ENCODE peak calls at places on chromosome 5, in eight cellular contexts. U is pancreas, J is mucosa of descending colon, S is SK-N-SH, A is tibial nerve, T is astrocyte of the spinal cord, N is cardiac muscle cell, L is hepatocyte. I is an unnamed sample.

GRCh38 chr5:41629897-41630296 is 119.5 kb upstream of the PLCXD3 start:
- DNase-seq in U (no peak), J (no peak), S (peak), A (no peak), T (no peak), N (no peak), L (no peak), I (no peak)

GRCh38 chr5:69078921-69079537 is 14.8 kb upstream of the SLC30A5 start:
- DNase-seq in U (no peak), J (no peak), S (no peak), A (no peak), T (no peak), N (no peak), L (peak), I (no peak)

GRCh38 chr5:140381351-140381750 is 20.3 kb upstream of the ANKHD1 start:
- DNase-seq in U (no peak), J (no peak), S (no peak), A (no peak), T (no peak), N (no peak), L (no peak), I (no peak)

GRCh38 chr5:60779431-60779830 is 64.6 kb downstream of the ELOVL7 start:
- DNase-seq in U (peak), J (no peak), S (no peak), A (no peak), T (peak), N (no peak), L (no peak), I (no peak)

GRCh38 chr5:6979061-6979460 is 265.8 kb downstream of the TENT4A start:
- DNase-seq in U (no peak), J (no peak), S (no peak), A (no peak), T (no peak), N (no peak), L (no peak), I (no peak)

GRCh38 chr5:139162448-139162847 is 35.7 kb downstream of the SIL1 start:
- DNase-seq in U (no peak), J (no peak), S (no peak), A (no peak), T (no peak), N (no peak), L (no peak), I (no peak)

GRCh38 chr5:108143581-108143980 is 238.3 kb downstream of the FBXL17 start:
- DNase-seq in U (no peak), J (no peak), S (no peak), A (no peak), T (peak), N (peak), L (no peak), I (no peak)

GRCh38 chr5:144004146-144004545 is 166.3 kb downstream of the YIPF5 start:
- DNase-seq in U (no peak), J (no peak), S (no peak), A (no peak), T (peak), N (no peak), L (no peak), I (no peak)

GRCh38 chr5:142716963-142717362 is 31.1 kb upstream of the FGF1 start:
- DNase-seq in U (no peak), J (peak), S (peak), A (peak), T (peak), N (peak), L (peak), I (no peak)

GRCh38 chr5:77394064-77394716 is 97.9 kb downstream of the WDR41 start:
- DNase-seq in U (no peak), J (no peak), S (no peak), A (no peak), T (no peak), N (no peak), L (peak), I (no peak)

GRCh38 chr5:131710391-131710790 is 75.4 kb upstream of the RAPGEF6 start:
- DNase-seq in U (no peak), J (no peak), S (no peak), A (no peak), T (no peak), N (no peak), L (no peak), I (no peak)

GRCh38 chr5:140125637-140126036 is at the start of gene IGIP:
- DNase-seq in U (no peak), J (no peak), S (no peak), A (no peak), T (no peak), N (no peak), L (no peak), I (no peak)

GRCh38 chr5:68924490-68925145 is 169.2 kb upstream of the SLC30A5 start:
- DNase-seq in U (no peak), J (no peak), S (no peak), A (peak), T (peak), N (peak), L (no peak), I (no peak)

GRCh38 chr5:167167191-167167590 is 1124.3 kb upstream of the WWC1 start:
- DNase-seq in U (no peak), J (no peak), S (no peak), A (no peak), T (no peak), N (no peak), L (no peak), I (no peak)

GRCh38 chr5:174324680-174325079 is 279.2 kb downstream of the NSG2 start:
- DNase-seq in U (no peak), J (no peak), S (no peak), A (no peak), T (no peak), N (peak), L (no peak), I (no peak)

GRCh38 chr5:115815693-115816225 is 700 bp downstream of the CDO1 start:
- DNase-seq in U (peak), J (no peak), S (peak), A (peak), T (peak), N (peak), L (peak), I (no peak)
- H3K4me3 ChIP-seq in U (peak), J (no peak), S (peak), A (peak), T (peak), N (peak), L (peak), I (peak)

DNA sequence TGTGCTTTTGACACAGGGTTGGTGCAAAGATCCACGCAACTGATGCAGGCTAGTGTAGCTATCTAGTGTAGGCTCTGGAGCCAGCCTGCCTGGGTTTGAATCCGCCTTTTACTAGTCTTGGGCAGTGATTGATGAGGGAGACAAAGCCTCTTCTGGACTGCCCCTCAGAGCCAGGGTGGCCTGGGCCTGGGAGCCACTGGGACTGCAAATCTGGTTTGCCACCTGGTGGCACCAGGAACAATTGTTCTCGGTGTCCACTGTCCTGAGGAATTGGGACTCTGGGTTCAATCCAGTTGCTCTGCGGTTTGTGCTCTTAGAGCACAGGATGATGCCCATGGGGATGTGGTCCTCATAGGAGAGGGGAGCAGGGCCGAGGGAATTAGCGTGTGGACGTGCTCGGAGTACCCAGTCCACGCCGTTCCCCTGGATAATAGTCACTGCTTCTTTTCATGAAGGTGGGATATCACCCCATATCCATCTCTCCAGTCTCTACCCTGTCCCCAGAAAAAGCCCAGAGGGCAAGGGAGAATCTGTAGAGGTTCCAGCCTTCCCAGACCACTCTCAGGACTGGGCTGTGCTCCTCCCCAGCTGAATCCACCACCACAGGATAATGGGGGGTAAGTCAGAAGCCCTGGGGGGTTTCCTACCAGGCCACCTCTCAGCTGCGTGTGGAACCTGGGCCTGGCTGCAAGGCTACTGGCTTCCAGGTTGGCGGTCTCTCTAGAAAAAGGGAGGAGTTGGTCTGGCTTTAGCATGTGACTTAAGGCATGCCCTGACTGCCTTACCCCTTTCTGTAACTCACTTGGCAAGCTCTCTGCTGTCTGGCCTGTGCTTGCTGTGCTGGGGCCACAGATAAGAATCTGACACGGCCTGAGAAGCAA is 1.9 kb downstream of the B4GALT7 start:
- DNase-seq in U (peak), J (no peak), S (no peak), A (no peak), T (no peak), N (no peak), L (no peak), I (no peak)
- TF ChIP-seq CTCF in U (no peak), J (no peak), S (no peak), A (no peak), T (no peak), N (no peak), L (no peak), I (no peak)

DNA sequence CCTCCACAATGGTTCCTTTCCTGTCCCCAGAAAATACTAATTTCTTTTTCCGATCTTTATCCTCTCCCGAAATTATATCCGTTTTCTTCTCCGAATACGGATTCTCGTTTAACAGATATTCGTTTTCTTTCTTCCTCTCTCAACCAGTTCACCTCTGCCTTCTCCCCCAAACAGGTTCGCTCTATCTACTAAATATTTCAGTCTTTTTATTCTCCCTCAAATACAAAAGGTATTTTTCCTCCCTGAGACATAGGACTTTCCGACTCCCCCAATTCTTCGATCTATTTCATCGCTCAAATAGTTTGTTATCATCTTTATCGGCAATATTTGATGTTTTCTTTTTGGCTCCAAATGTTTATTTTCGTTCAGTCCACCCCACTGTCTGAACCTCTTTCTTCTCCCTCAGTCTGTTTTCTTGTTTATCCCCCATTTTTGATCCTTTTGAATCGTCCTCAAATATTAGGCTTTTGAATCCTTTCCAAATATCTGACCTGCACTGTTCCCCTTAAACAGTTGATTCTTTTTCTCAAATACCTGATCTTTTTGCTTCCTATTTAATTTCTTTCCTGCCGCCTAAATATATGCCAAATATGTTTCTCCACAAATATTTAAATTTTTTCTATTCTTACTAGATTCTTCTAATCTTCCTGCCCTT is 4.4 kb downstream of the PITX1 start:
- DNase-seq in U (no peak), J (no peak), S (no peak), A (no peak), T (peak), N (no peak), L (no peak), I (no peak)
- H3K4me3 ChIP-seq in U (no peak), J (no peak), S (no peak), A (no peak), T (no peak), N (no peak), L (no peak), I (no peak)

DNA sequence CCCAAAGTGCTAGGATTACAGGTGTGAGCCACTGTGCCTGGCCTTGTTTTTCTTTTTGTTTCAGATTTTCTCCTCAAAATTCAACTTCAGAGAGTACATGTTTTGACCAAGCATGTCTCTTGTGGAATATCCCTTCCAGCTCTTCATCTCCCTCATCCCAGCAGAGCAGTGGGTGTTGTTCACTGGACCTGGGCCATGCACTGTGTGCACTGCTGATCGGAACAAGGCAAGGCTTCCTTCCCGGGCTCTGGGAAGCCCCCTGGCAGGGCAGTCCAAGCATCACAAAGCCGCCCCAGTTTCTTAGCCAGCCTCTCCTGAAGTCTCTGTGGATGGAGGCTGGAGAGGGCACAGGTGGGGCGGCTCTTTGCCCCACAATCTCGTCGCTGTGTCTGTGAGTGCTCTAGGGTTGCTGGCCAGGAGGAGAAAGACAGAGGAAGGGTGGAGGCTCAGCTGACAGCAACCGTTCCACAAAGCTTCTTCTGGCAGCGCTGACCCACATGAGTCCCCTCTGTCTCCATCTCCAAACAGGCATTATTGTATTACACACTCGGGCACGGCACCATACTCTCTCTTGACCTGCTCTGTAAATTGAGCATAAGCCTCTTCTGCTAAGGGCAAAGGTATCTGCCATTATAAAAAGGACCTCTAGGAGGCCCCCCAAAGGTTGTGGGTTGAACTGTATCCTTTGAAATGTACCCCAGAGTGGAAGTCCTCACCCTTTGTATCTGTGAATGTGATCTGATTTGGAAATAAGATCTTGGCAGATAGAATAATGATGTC is 89.6 kb downstream of the TARS1 start:
- DNase-seq in U (no peak), J (no peak), S (no peak), A (no peak), T (no peak), N (no peak), L (no peak), I (no peak)
- TF ChIP-seq CTCF in U (no peak), J (no peak), S (no peak), A (no peak), T (no peak), N (no peak), L (no peak), I (peak)

I was measured in HFF-Myc.